ENCODE peak calls at places on chromosomes 4 and X, in seven cellular contexts. J is cardiac muscle cell, D is psoas muscle, Y is OCI-LY7, R is Peyer's patch, X is IMR-90, U is hepatocyte. Z is an unnamed sample. For H3K9me3, the result is how much of the 10 kb centered on the place peaks cover.

GRCh38 chrX:12954981-12955380 is 19.9 kb upstream of the TMSB4X start:
- DNase-seq in R (no peak), Y (peak), X (no peak), J (no peak), D (no peak), U (no peak), Z (no peak)

GRCh38 chrX:107700317-107700774 is 72.0 kb downstream of the PRPS1 start:
- DNase-seq in R (no peak), X (no peak), U (peak), Y (no peak), D (no peak), J (no peak), Z (no peak)

GRCh38 chr4:121551271-121551670 is 145.5 kb downstream of the ANXA5 start:
- DNase-seq in U (no peak), X (no peak), Y (no peak), R (no peak), J (no peak), D (no peak), Z (no peak)

GRCh38 chrX:107567370-107567769 is 60.9 kb upstream of the PRPS1 start:
- DNase-seq in R (no peak), X (no peak), J (no peak), Y (no peak), D (no peak), U (no peak), Z (no peak)

GRCh38 chr4:99861120-99861905 is 32.9 kb downstream of the LAMTOR3 start:
- DNase-seq in Y (no peak), D (no peak), J (no peak), U (no peak), X (no peak), R (no peak), Z (no peak)

GRCh38 chr4:8276358-8277240 is 7.0 kb downstream of the HTRA3 start:
- DNase-seq in Y (no peak), D (peak), X (peak), U (no peak), J (no peak), R (no peak), Z (no peak)

GRCh38 chr4:16893141-16893571 is 5.3 kb downstream of the LDB2 start:
- DNase-seq in J (no peak), U (no peak), Y (no peak), X (peak), D (no peak), R (no peak), Z (no peak)

GRCh38 chr4:32117696-32118095 is 1397.5 kb downstream of the PCDH7 start:
- DNase-seq in X (no peak), D (no peak), J (peak), R (no peak), Y (no peak), U (no peak), Z (no peak)

GRCh38 chr4:45741897-45742296 is 382.0 kb downstream of the GABRG1 start:
- DNase-seq in U (peak), X (no peak), J (peak), Y (no peak), D (no peak), R (no peak), Z (no peak)

GRCh38 chr4:708631-708933 is 3.0 kb downstream of the PCGF3 start:
- DNase-seq in U (no peak), D (no peak), X (no peak), J (no peak), R (no peak), Y (no peak), Z (no peak)

GRCh38 chr4:40702137-40702799 is 47.5 kb upstream of the NSUN7 start:
- DNase-seq in J (no peak), X (no peak), U (no peak), R (no peak), D (no peak), Y (no peak), Z (no peak)

GRCh38 chr4:17010426-17011087 is 112.1 kb upstream of the LDB2 start:
- DNase-seq in Y (no peak), R (no peak), X (no peak), J (no peak), U (no peak), D (no peak), Z (no peak)

GRCh38 chr4:14264437-14264836 is 636.9 kb upstream of the BOD1L1 start:
- DNase-seq in D (no peak), R (no peak), Y (no peak), X (peak), U (peak), J (no peak), Z (peak)

GRCh38 chr4:140750470-140750869 is 5.7 kb downstream of the TBC1D9 start:
- DNase-seq in D (no peak), U (no peak), Y (no peak), X (no peak), J (no peak), R (no peak), Z (no peak)
- H3K9me3 ChIP-seq in D (under half), U (under half), Y (under half), X (under half), J (under half), R (under half), Z (under half)

DNA sequence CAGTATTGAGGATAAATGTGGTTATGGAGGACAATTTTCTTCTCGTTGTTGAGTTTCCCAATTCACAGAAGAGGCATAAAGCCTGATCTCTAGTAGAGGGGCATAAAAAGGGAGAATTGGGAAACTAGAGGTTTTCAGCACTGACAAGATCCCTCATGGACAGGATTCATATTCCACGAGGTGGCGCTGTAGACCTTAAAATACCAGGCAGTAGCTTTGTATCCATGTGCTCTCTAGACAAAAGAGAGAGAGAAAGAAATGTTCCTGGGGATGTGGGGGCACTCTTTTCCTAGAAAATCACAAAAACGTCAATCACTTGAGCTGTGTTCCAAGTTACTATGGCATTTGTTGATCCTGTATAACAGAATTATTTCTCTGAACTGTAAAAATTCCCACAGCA is 128.3 kb downstream of the MAGEE1 start:
- DNase-seq in J (peak), U (peak), X (peak), R (no peak), Y (peak), D (no peak), Z (no peak)
- H3K9me3 ChIP-seq in J (under half), U (under half), X (under half), R (under half), Y (under half), D (under half), Z (under half)

DNA sequence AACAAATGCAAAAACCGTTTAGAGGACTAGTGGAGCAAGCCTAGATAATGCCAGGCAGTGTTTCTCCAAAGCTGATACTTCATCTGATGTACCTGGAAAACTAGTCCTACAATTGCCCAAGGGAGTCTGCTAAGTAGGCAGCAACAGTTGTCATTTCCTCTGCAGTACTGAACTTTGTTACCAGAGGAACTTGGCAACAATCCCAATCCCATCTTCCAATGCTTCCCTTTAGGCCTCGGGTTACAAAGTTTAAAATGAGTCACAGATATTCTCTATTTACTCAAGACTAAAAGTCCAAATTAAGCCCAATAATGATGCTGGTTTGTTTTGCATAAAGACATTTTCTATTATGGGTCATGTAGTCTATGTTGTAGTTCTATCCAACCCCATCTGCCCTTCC is 120.0 kb upstream of the GLRA2 start:
- DNase-seq in U (peak), Y (no peak), J (no peak), R (no peak), X (no peak), D (no peak), Z (no peak)
- H3K9me3 ChIP-seq in U (under half), Y (under half), J (under half), R (under half), X (under half), D (under half), Z (under half)

DNA sequence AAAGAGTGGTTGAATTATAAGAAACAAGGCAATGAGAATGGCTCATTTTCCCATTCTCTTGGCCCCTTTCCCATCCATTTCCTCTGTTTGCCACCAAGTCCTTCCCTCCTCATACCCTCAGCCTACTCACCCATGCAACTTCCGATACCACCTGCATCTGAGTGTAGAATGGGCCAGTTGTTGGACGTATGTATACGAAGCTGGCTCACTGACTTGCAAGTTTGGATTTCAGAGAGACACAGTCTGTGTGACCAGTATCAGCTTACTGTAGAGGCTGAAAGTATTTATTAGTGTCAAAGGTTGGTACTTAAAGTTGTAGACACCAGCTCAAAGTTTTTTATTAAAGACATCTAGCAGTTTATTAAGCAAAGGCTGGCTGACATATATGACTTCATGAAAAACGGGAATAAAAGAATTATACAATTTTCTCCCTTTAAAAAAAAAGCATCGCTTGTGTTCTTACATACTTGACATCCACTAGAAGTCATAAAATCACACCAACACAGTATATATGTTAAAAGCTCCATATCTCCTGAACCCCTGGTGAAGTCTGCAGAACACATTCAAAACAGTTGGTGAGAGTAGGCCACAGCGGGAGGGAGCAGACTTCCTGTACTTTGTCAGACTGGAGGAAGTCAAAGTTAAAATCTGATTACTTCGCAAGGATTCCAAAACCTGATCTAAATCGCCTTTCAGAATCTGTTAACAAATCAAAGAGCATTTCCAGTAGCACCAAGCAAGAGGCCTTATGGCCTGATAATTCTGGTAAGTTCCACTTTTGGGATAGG is 22.4 kb upstream of the STIM2 start:
- DNase-seq in D (no peak), U (no peak), Y (peak), J (no peak), R (no peak), X (no peak), Z (no peak)
- H3K9me3 ChIP-seq in D (under half), U (under half), Y (under half), J (under half), R (under half), X (under half), Z (under half)

DNA sequence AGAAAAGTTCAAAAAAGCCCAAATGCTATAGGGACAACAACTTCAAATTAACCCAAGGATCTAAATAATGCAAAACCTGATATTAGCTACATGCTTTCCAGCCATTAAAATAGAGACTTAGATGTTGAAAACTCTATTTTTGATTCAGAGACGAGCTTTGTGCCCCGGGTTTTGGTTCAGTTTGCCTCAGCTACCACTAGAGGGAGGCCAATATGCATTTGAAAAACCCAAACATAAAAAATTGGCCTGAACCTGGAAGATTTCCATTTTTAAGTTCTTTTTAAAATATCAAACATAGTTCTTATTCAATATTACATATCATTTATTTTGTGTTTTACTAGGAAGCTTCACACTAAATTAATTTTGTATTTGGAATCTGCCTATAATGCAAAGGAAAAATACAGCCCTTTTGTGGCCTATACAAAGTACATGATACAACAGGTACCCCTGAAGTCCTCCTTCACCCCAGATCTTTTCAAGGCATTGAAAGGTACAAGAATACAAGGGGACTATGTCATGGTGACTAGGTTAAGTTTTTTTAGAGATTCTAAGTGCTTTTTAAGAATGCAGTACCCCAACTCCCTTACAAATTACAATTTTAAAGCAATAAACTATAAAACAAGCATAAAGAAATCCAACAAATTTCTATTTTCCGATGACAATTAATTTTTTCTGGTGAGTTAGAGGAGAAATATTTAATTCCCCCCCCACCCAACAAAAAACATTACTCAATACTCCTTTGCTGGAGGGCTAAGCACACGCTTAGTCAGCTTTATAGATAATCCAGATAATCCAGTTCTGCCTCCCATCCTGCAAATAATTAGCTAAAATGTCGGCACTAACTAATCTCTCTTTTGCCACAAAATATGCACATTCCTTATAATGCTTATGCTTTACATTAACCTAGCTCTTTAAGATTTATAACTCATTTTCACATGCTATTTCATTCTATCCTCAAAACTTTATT is 97.7 kb upstream of the PTPN13 start:
- DNase-seq in D (no peak), X (peak), Y (peak), U (peak), J (peak), R (no peak), Z (peak)
- H3K9me3 ChIP-seq in D (under half), X (under half), Y (under half), U (under half), J (under half), R (under half), Z (under half)

Z was measured in Caco-2.